ENCODE peak calls at places on chromosomes 7 and 10, in eight cellular contexts. M, A, P, W, U, Y, X and B are unnamed samples.

GRCh38 chr7:151472644-151473380 is 32.9 kb upstream of the CRYGN start:
- DNase-seq in M (no peak), A (no peak), P (no peak), W (no peak), U (no peak), Y (peak), X (no peak), B (no peak)

GRCh38 chr10:80408198-80409085 is at the start of gene PRXL2A:
- DNase-seq in M (peak), A (peak), P (peak), W (peak), U (peak), Y (peak), X (peak), B (peak)

GRCh38 chr10:22133640-22134624 is 83.9 kb downstream of the EBLN1 start:
- DNase-seq in M (no peak), A (no peak), P (no peak), W (no peak), U (no peak), Y (no peak), X (peak), B (no peak)

GRCh38 chr7:29217112-29217511 is 22.5 kb downstream of the CHN2 start:
- DNase-seq in M (no peak), A (no peak), P (no peak), W (no peak), U (no peak), Y (peak), X (no peak), B (no peak)

GRCh38 chr7:1678571-1679325 is 8.7 kb downstream of the ELFN1 start:
- DNase-seq in M (no peak), A (peak), P (no peak), W (no peak), U (no peak), Y (no peak), X (no peak), B (no peak)

GRCh38 chr7:9945882-9946281 is 1027.8 kb upstream of the PHF14 start:
- DNase-seq in M (no peak), A (no peak), P (no peak), W (no peak), U (no peak), Y (no peak), X (no peak), B (no peak)

GRCh38 chr7:106629521-106629920 is 31.4 kb downstream of the CCDC71L start:
- DNase-seq in M (peak), A (no peak), P (no peak), W (no peak), U (no peak), Y (peak), X (no peak), B (no peak)

GRCh38 chr10:113539789-113540188 is 13.1 kb upstream of the HABP2 start:
- DNase-seq in M (peak), A (no peak), P (no peak), W (no peak), U (no peak), Y (peak), X (no peak), B (peak)

GRCh38 chr7:47763063-47763974 is 181.4 kb upstream of the TNS3 start:
- DNase-seq in M (peak), A (no peak), P (no peak), W (no peak), U (no peak), Y (peak), X (no peak), B (peak)

GRCh38 chr10:69270990-69271389 is 7.3 kb upstream of the HK1 start:
- DNase-seq in M (no peak), A (no peak), P (no peak), W (no peak), U (no peak), Y (no peak), X (no peak), B (no peak)

GRCh38 chr7:19146699-19147098 is 1.5 kb upstream of the FERD3L start:
- DNase-seq in M (peak), A (no peak), P (no peak), W (no peak), U (no peak), Y (peak), X (no peak), B (peak)

GRCh38 chr7:52413051-52413450 is 622.4 kb upstream of the POM121L12 start:
- DNase-seq in M (no peak), A (no peak), P (no peak), W (no peak), U (no peak), Y (no peak), X (no peak), B (no peak)

GRCh38 chr7:47991270-47991669 is 11.9 kb upstream of the HUS1 start:
- DNase-seq in M (no peak), A (no peak), P (no peak), W (no peak), U (no peak), Y (no peak), X (no peak), B (no peak)

GRCh38 chr7:104005197-104005596 is 15.7 kb upstream of the RELN start:
- DNase-seq in M (no peak), A (no peak), P (no peak), W (no peak), U (no peak), Y (peak), X (no peak), B (no peak)

GRCh38 chr10:74822101-74822500 is 4.3 kb upstream of the KAT6B start:
- DNase-seq in M (no peak), A (no peak), P (no peak), W (no peak), U (no peak), Y (no peak), X (no peak), B (no peak)

GRCh38 chr10:115963848-115964247 is 309.2 kb downstream of the GFRA1 start:
- DNase-seq in M (peak), A (no peak), P (no peak), W (no peak), U (no peak), Y (peak), X (no peak), B (peak)

GRCh38 chr10:536935-537334 is 152.5 kb downstream of the DIP2C start:
- DNase-seq in M (no peak), A (no peak), P (no peak), W (no peak), U (no peak), Y (no peak), X (no peak), B (no peak)

GRCh38 chr7:2436341-2437104 is 33.1 kb downstream of the CHST12 start:
- DNase-seq in M (no peak), A (no peak), P (no peak), W (no peak), U (no peak), Y (no peak), X (no peak), B (no peak)

GRCh38 chr7:157941210-157941609 is 604.4 kb downstream of the DNAJB6 start:
- DNase-seq in M (no peak), A (no peak), P (no peak), W (no peak), U (no peak), Y (no peak), X (no peak), B (no peak)